ENCODE peak calls at places on chromosomes 4 and X, in eight cellular contexts. E, D, O, T, C, K, N and S are unnamed samples.
A peak's percentile ranks its signal among the peaks of the same experiment; 100 is the strongest.

GRCh38 chrX:150087612-150088011 is 149.3 kb upstream of the EOLA2 start:
- DNase-seq in D (no peak), N (no peak), O (no peak), E (no peak), T (no peak), K (no peak), C (no peak), S (no peak)

GRCh38 chr4:18214656-18215055 is 193.1 kb upstream of the LCORL start:
- DNase-seq in O (peak; percentile 20), E (no peak), K (no peak), N (no peak), C (no peak), T (no peak), D (no peak), S (no peak)

GRCh38 chrX:53018627-53019026 is 30.0 kb upstream of the GPR173 start:
- DNase-seq in N (no peak), E (no peak), K (no peak), D (no peak), T (no peak), C (no peak), O (no peak), S (no peak)

GRCh38 chrX:15598031-15598430 is 2.7 kb downstream of the ACE2 start:
- DNase-seq in C (no peak), O (no peak), N (no peak), K (no peak), E (no peak), D (no peak), T (no peak), S (no peak)

GRCh38 chrX:130916636-130917422 is 13.8 kb upstream of the ENOX2 start:
- DNase-seq in T (peak; percentile 21), K (no peak), E (no peak), D (peak; percentile 67), N (peak; percentile 45), O (peak; percentile 46), C (no peak), S (no peak)

GRCh38 chr4:152936446-152937279 is 540 bp downstream of the FHDC1 start:
- DNase-seq in N (peak; percentile 35), K (no peak), C (peak; percentile 89), E (peak; percentile 24), O (peak; percentile 53), T (peak; percentile 56), D (peak; percentile 14), S (peak; percentile 89)

GRCh38 chr4:142475663-142476062 is 370.4 kb downstream of the INPP4B start:
- DNase-seq in K (no peak), T (peak; percentile 66), N (no peak), C (no peak), E (no peak), O (no peak), D (no peak), S (no peak)

GRCh38 chr4:146318894-146319293 is 104.6 kb downstream of the REELD1 start:
- DNase-seq in O (no peak), C (no peak), D (no peak), K (no peak), T (no peak), E (no peak), N (no peak), S (no peak)

GRCh38 chr4:13906727-13907126 is 279.2 kb upstream of the BOD1L1 start:
- DNase-seq in O (no peak), D (no peak), C (no peak), N (no peak), T (no peak), E (no peak), K (no peak), S (no peak)

GRCh38 chrX:13742397-13743176 is 8.0 kb downstream of the OFD1 start:
- DNase-seq in O (peak; percentile 21), E (no peak), C (no peak), K (no peak), D (peak; percentile 34), N (no peak), T (no peak), S (no peak)

DNA sequence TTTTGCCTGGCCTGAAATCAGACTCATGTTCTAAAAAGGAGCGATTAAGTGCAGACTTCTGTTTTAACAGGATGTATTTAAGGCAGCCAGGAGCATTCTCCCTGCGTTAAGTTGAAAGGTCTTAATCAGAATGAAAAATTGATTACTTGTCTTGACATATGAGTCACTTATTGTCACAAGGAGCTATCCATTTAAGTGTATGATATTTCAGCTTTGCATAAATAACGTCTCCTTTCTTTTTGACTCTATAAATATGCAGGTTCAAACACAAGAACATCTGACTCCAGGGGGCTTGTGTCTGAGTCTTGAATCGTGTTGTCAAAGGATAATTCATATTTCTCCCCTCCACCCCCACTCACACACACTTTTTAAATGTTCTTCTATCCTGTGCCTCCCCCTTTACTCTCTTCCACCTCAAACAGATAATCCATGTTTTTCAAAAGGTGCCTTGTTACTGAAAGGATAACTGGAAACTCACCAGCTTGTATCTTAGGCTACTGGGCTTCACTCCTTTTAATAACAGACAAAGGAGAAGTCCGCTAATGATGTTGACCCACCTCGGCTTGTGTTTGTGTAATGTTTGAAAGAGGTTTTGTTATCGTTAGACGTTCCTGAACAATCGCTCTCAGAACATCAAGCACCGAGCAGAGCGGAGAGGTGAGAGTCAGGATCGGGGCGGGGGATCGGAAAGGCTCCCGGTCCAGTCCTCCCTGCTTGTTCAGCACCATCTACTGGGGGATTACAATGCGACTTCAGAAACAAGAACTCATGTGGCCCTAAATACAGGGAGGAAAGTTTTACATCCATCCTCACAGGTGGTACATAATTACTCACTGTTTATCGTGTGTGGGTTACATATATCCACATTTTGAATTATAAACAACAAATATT is 107.5 kb upstream of the RPL34 start:
- DNase-seq in C (no peak), N (peak; percentile 40), T (peak; percentile 20), E (no peak), D (peak; percentile 3), K (peak; percentile 15), O (peak; percentile 75), S (no peak)
- TF ChIP-seq CTCF in C (no peak), N (no peak), T (peak; percentile 21), E (peak; percentile 65), D (no peak), K (peak; percentile 67), O (peak; percentile 74), S (peak; percentile 84)

DNA sequence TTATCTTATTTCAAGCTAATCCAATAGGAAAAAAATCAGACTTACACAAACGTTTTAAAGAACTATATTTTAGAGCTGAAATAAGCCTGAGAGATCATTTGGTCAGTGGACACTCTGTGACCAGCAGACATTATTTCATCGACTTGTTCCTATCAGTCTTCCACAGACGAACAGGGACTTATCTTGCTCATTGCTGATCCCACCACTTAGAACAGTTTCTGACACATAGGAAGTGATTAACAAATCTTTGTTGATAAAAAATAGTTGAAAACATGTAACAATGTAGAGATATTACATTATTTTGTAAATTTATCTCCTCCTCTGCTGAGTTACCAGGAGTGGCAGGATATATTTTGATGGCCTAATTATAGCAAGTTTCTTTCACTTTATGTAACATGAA is 65.8 kb downstream of the TAPT1 start:
- DNase-seq in E (no peak), T (no peak), N (no peak), C (no peak), O (no peak), D (no peak), K (no peak), S (no peak)
- TF ChIP-seq CTCF in E (no peak), T (no peak), N (no peak), C (no peak), O (no peak), D (no peak), K (no peak), S (no peak)

DNA sequence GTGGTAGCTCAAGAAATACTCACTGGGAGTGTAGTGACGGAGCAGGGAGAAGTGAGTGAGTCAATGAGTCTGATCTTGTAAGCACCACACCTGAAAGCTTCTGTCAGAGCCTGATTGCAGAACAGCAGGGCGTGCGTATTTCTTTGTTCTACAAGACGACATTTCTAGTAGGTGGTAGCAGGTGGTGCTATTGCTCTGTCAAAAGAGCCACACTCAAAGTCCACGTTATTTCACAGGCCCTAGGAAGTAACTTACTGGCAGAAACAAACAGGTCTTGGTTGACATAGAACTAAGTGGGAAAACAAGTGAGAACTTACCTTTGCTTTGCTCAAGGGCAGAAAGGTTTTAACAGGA is 46.4 kb upstream of the SPRY1 start:
- DNase-seq in E (no peak), D (peak; percentile 56), C (no peak), K (peak; percentile 41), O (peak; percentile 82), N (peak; percentile 8), T (peak; percentile 75), S (no peak)
- TF ChIP-seq CTCF in E (peak; percentile 16), D (no peak), C (no peak), K (peak; percentile 70), O (peak; percentile 38), N (peak; percentile 12), T (no peak), S (peak; percentile 24)

GRCh38 chr4:65007841-65008439 is 598.7 kb upstream of the TECRL start:
- DNase-seq in K (no peak), T (peak; percentile 23), O (peak; percentile 71), E (no peak), N (peak; percentile 40), C (no peak), D (peak; percentile 56), S (no peak)
- TF ChIP-seq CTCF in K (peak; percentile 54), T (peak; percentile 55), O (peak; percentile 79), E (peak; percentile 61), N (peak; percentile 89), C (no peak), D (peak; percentile 34), S (peak; percentile 92)

DNA sequence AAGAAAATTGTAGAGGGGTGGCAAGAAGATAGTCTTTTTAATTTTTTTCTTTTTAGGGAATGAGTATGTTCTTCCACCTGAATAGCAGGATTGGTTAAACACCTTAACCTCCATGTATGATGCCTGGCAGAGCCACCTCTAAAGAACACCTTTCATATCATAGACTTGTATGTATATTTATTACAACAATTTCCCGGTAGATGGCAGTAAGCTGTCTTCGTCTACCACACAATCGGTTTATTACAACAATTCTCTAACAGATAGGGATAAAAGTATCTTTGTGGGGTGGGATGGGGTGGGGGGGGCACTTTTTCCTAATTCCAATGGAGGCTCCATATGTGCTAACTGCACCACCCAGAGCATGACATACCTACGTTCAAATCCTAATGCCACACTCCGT is 255.5 kb downstream of the LDB2 start:
- DNase-seq in N (no peak), K (no peak), T (no peak), E (no peak), D (no peak), C (no peak), O (no peak), S (no peak)
- TF ChIP-seq CTCF in N (no peak), K (no peak), T (peak; percentile 4), E (no peak), D (no peak), C (no peak), O (peak; percentile 3), S (no peak)